ENCODE peak calls at places on chromosomes 1 and 21, in seven cellular contexts. N is NCI-H524 treated with DMSO at 0.1 percent for 48 hours, F is BJ, I is activated T-cell treated with anti-CD3 and anti-CD28 coated beads for 1 hour, W is HFFc6, Y is natural killer cell, G is AML-193. M is an unnamed sample.

GRCh38 chr1:31483012-31483946 is 70.3 kb downstream of the SERINC2 start:
- DNase-seq in N (peak), F (peak), I (no peak), W (peak), Y (no peak), G (peak), M (peak)

GRCh38 chr1:169886422-169886821 is 7.3 kb downstream of the SCYL3 start:
- DNase-seq in N (no peak), F (no peak), I (no peak), W (no peak), Y (no peak), G (no peak), M (no peak)

GRCh38 chr1:90964444-90965035 is 57.3 kb downstream of the ZNF644 start:
- DNase-seq in N (no peak), F (no peak), I (no peak), W (peak), Y (no peak), G (no peak), M (peak)

GRCh38 chr1:169529068-169529642 is 43.4 kb upstream of the SLC19A2 start:
- DNase-seq in N (no peak), F (no peak), I (no peak), W (no peak), Y (no peak), G (no peak), M (peak)

GRCh38 chr21:16554522-16554921 is 824.7 kb downstream of the USP25 start:
- DNase-seq in N (no peak), F (no peak), I (no peak), W (no peak), Y (no peak), G (no peak), M (no peak)

GRCh38 chr1:44294588-44295007 is 60.5 kb downstream of the ERI3 start:
- DNase-seq in N (peak), F (peak), I (no peak), W (peak), Y (no peak), G (no peak), M (peak)

GRCh38 chr1:94326329-94326728 is 88.9 kb upstream of the ARHGAP29 start:
- DNase-seq in N (no peak), F (no peak), I (no peak), W (no peak), Y (no peak), G (no peak), M (peak)

GRCh38 chr1:206554833-206555472 is 47.6 kb downstream of the RASSF5 start:
- DNase-seq in N (no peak), F (no peak), I (no peak), W (no peak), Y (no peak), G (no peak), M (no peak)

GRCh38 chr1:37098196-37098595 is 63.9 kb upstream of the GRIK3 start:
- DNase-seq in N (no peak), F (no peak), I (no peak), W (no peak), Y (no peak), G (no peak), M (no peak)

GRCh38 chr21:42107881-42108553 is 36.9 kb downstream of the UMODL1 start:
- DNase-seq in N (peak), F (no peak), I (peak), W (no peak), Y (no peak), G (peak), M (peak)

GRCh38 chr1:201917362-201918033 is 28.8 kb downstream of the SHISA4 start:
- DNase-seq in N (no peak), F (peak), I (no peak), W (peak), Y (no peak), G (no peak), M (peak)

GRCh38 chr1:8671313-8671917 is 146.0 kb downstream of the RERE start:
- DNase-seq in N (no peak), F (no peak), I (no peak), W (peak), Y (no peak), G (peak), M (peak)

GRCh38 chr1:181104042-181104789 is 15.7 kb downstream of the IER5 start:
- DNase-seq in N (no peak), F (no peak), I (no peak), W (no peak), Y (no peak), G (no peak), M (no peak)

GRCh38 chr1:235054961-235055360 is 73.7 kb downstream of the TOMM20 start:
- DNase-seq in N (no peak), F (no peak), I (no peak), W (no peak), Y (no peak), G (no peak), M (no peak)

GRCh38 chr1:105736349-105736748 is 1320.1 kb upstream of the PRMT6 start:
- DNase-seq in N (no peak), F (no peak), I (no peak), W (no peak), Y (no peak), G (no peak), M (no peak)

M was measured in myocyte.